ENCODE peak calls at places on chromosomes 7 and 10, in six cellular contexts. U, X, E, D, M and W are unnamed samples.

GRCh38 chr7:140035400-140036223 is 27.1 kb downstream of the PARP12 start:
- DNase-seq in U (peak), E (no peak), X (no peak), D (no peak), M (no peak), W (no peak)

GRCh38 chr10:44054046-44054445 is 330.9 kb downstream of the CXCL12 start:
- DNase-seq in M (no peak), X (no peak), D (no peak), E (no peak), U (no peak), W (no peak)

GRCh38 chr7:77542399-77542798 is 5.3 kb downstream of the PTPN12 start:
- DNase-seq in E (no peak), X (no peak), D (no peak), M (no peak), U (no peak), W (no peak)

GRCh38 chr7:41135511-41135910 is 567.4 kb downstream of the INHBA start:
- DNase-seq in U (no peak), X (no peak), M (no peak), D (no peak), E (no peak), W (no peak)

GRCh38 chr7:67377939-67378862 is 381.6 kb downstream of the TYW1 start:
- DNase-seq in D (peak), X (no peak), U (peak), M (peak), E (peak), W (peak)

GRCh38 chr7:77281780-77282478 is 82.3 kb upstream of the FGL2 start:
- DNase-seq in D (peak), E (no peak), X (no peak), U (no peak), M (no peak), W (no peak)

GRCh38 chr10:98264378-98265065 is 3.5 kb downstream of the LOXL4 start:
- DNase-seq in E (peak), M (no peak), D (no peak), U (no peak), X (no peak), W (peak)

GRCh38 chr10:103897241-103897774 is 20.7 kb downstream of the STN1 start:
- DNase-seq in M (no peak), E (no peak), X (no peak), D (no peak), U (no peak), W (no peak)

GRCh38 chr10:122462533-122463465 is 1.4 kb downstream of the HTRA1 start:
- DNase-seq in U (no peak), D (peak), X (no peak), M (no peak), E (no peak), W (no peak)

GRCh38 chr7:102258073-102258748 is 28.5 kb upstream of the SH2B2 start:
- DNase-seq in E (no peak), D (no peak), U (no peak), M (no peak), X (no peak), W (no peak)

GRCh38 chr10:30671011-30671616 is 41.6 kb upstream of the LYZL2 start:
- DNase-seq in X (peak), U (peak), E (peak), M (peak), D (no peak), W (no peak)

GRCh38 chr10:89845541-89846275 is 144.3 kb downstream of the KIF20B start:
- DNase-seq in U (no peak), X (no peak), D (no peak), E (no peak), M (no peak), W (no peak)

GRCh38 chr10:114389429-114389828 is 14.9 kb downstream of the AFAP1L2 start:
- DNase-seq in M (no peak), E (no peak), D (peak), X (no peak), U (no peak), W (no peak)

GRCh38 chr10:117477961-117478670 is 64.4 kb upstream of the EMX2 start:
- DNase-seq in D (no peak), X (no peak), E (no peak), U (no peak), M (no peak), W (no peak)

GRCh38 chr7:130210181-130210935 is 2.7 kb downstream of the SSMEM1 start:
- DNase-seq in U (no peak), E (no peak), X (no peak), D (no peak), M (no peak), W (no peak)

GRCh38 chr7:35253680-35254495 is at the start of gene TBX20:
- DNase-seq in X (no peak), D (no peak), E (peak), U (no peak), M (peak), W (peak)

GRCh38 chr7:100476903-100477870 is 1.8 kb downstream of the TSC22D4 start:
- DNase-seq in M (peak), E (peak), X (no peak), U (no peak), D (no peak), W (no peak)

GRCh38 chr7:93146465-93147127 is 1.6 kb downstream of the SAMD9L start:
- DNase-seq in E (no peak), D (no peak), M (no peak), X (no peak), U (no peak), W (no peak)

GRCh38 chr7:116316838-116317612 is 106.7 kb downstream of the TES start:
- DNase-seq in D (peak), M (no peak), X (no peak), U (peak), E (peak), W (peak)

GRCh38 chr7:11182736-11183135 is 209.1 kb downstream of the PHF14 start:
- DNase-seq in D (no peak), X (no peak), E (no peak), U (peak), M (no peak), W (no peak)

GRCh38 chr7:86913709-86914108 is 145.7 kb downstream of the ELAPOR2 start:
- DNase-seq in U (no peak), E (no peak), D (no peak), M (no peak), X (no peak), W (no peak)